ENCODE peak calls at places on chromosome 6, in five cellular contexts. D is IMR-90, K is mesenchymal stem cell, C is neuronal stem cell, M is H1. Y is an unnamed sample.

GRCh38 chr6:4774715-4775590 is 1.3 kb upstream of the CDYL start:
- DNase-seq in D (no peak), K (no peak), C (no peak), M (peak), Y (peak)

GRCh38 chr6:160697826-160698225 is 4.2 kb upstream of the PLG start:
- DNase-seq in D (no peak), K (no peak), C (no peak), M (no peak), Y (no peak)

GRCh38 chr6:75098709-75099108 is 107.1 kb downstream of the COL12A1 start:
- DNase-seq in D (peak), K (peak), C (no peak), M (no peak), Y (no peak)

GRCh38 chr6:109465772-109466171 is 10.2 kb upstream of the MICAL1 start:
- DNase-seq in D (no peak), K (no peak), C (no peak), M (no peak), Y (no peak)

GRCh38 chr6:161048636-161049035 is 57.1 kb downstream of the MAP3K4 start:
- DNase-seq in D (peak), K (no peak), C (no peak), M (no peak), Y (no peak)

GRCh38 chr6:30714263-30714662 is 2.8 kb downstream of the MDC1 start:
- DNase-seq in D (no peak), K (no peak), C (no peak), M (no peak), Y (no peak)

GRCh38 chr6:119340766-119341487 is 8.6 kb downstream of the MAN1A1 start:
- DNase-seq in D (no peak), K (peak), C (peak), M (peak), Y (peak)

GRCh38 chr6:142387997-142388815 is 86.4 kb downstream of the ADGRG6 start:
- DNase-seq in D (peak), K (peak), C (no peak), M (no peak), Y (no peak)

GRCh38 chr6:28651161-28651560 is 125.5 kb downstream of the GPX5 start:
- DNase-seq in D (no peak), K (peak), C (no peak), M (no peak), Y (no peak)

GRCh38 chr6:146905313-146905712 is 298.9 kb upstream of the STXBP5 start:
- DNase-seq in D (peak), K (peak), C (no peak), M (no peak), Y (no peak)

GRCh38 chr6:76706086-76706485 is 633.6 kb upstream of the IMPG1 start:
- DNase-seq in D (no peak), K (no peak), C (no peak), M (no peak), Y (no peak)

GRCh38 chr6:160750276-160750689 is 48.2 kb downstream of the PLG start:
- DNase-seq in D (no peak), K (no peak), C (peak), M (peak), Y (peak)

GRCh38 chr6:40407239-40407638 is 179.9 kb downstream of the LRFN2 start:
- DNase-seq in D (no peak), K (no peak), C (no peak), M (no peak), Y (no peak)

GRCh38 chr6:22364314-22364713 is 67.5 kb upstream of the PRL start:
- DNase-seq in D (no peak), K (no peak), C (no peak), M (no peak), Y (no peak)

GRCh38 chr6:150767161-150767560 is 98.3 kb upstream of the MTHFD1L start:
- DNase-seq in D (no peak), K (no peak), C (no peak), M (no peak), Y (no peak)
- H4K91ac ChIP-seq in D (no peak), K (no peak), C (no peak), M (no peak), Y (no peak)

GRCh38 chr6:111478064-111478476 is 4.9 kb downstream of the REV3L start:
- DNase-seq in D (peak), K (peak), C (no peak), M (no peak), Y (no peak)
- H2BK15ac ChIP-seq in D (no peak), K (no peak), C (no peak), M (no peak), Y (no peak)

DNA sequence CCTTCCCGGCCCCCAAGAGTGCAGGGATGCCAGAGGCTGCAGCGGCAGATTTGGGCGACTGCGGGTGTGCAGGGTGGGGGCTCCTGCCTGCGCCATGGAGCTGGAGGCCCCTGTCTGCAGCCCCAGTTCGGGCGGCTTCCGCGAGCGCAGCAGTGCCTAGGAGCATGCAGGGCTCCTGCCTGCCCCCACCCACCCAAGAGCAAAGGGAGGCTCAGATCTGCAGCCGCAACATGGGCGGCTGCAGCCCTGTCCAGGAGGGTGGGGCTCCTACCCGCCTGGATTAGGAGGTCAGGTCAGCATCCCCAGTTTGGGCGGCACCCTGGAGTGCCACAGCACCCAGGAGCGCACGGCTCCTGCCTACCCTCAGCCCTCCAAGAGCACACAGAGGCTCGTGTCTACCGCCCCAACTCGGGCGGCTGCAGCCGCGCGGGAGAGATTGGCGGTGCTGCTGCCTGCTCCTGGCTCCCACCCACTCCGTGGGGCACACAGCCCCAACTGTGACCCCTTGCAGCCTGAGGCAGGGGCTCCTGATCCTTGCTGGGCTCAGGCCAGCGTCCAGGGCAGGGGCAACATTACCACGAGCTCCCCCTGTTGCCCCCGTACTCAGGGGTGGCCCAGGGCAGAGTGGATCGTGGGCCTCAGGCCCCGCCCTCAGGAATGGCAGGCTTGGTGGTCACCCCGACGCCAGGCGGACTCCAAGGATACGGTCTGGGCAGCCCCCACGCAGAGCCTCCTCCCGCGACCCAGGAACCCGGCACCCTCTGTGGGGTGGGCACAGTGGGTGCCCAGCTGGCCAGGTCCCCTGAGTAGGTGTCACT is 55.5 kb upstream of the UNC93A start:
- DNase-seq in D (no peak), K (no peak), C (no peak), M (peak), Y (no peak)
- H4K91ac ChIP-seq in D (no peak), K (no peak), C (no peak), M (peak), Y (no peak)

GRCh38 chr6:37074053-37074827 is 68.8 kb downstream of the FGD2 start:
- DNase-seq in D (peak), K (peak), C (no peak), M (no peak), Y (no peak)
- H2BK15ac ChIP-seq in D (no peak), K (no peak), C (no peak), M (no peak), Y (no peak)

GRCh38 chr6:158706369-158706982 is 56.6 kb downstream of the SYTL3 start:
- DNase-seq in D (peak), K (peak), C (no peak), M (no peak), Y (peak)

GRCh38 chr6:158709809-158710208 is 60.0 kb downstream of the SYTL3 start:
- DNase-seq in D (no peak), K (no peak), C (no peak), M (no peak), Y (no peak)

GRCh38 chr6:158708239-158708638 is 58.4 kb downstream of the SYTL3 start:
- DNase-seq in D (peak), K (no peak), C (no peak), M (no peak), Y (peak)

GRCh38 chr6:158707120-158707519 is 57.3 kb downstream of the SYTL3 start:
- DNase-seq in D (peak), K (peak), C (no peak), M (no peak), Y (peak)

DNA sequence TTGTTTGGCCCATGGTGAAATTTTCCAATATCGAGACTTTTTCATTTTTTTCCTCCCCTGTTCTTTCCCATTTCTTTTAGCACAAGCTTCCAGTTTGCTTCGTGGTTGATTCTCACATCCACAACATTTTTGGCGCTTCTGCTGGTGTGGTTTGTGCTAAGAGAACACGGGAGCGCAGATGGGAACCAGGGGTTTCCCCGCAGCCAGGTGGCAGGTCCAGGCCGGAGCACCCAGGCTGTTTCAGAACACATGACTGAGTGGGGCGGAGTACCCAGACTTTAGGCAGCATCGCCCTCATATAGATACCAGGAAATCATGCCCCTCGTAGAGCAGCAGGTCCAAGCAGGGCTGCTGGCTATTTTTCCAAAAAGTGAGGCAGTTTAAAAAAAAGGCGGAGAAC is 58.0 kb downstream of the SYTL3 start:
- DNase-seq in D (no peak), K (no peak), C (no peak), M (no peak), Y (no peak)
- H4K91ac ChIP-seq in D (no peak), K (peak), C (no peak), M (no peak), Y (no peak)

DNA sequence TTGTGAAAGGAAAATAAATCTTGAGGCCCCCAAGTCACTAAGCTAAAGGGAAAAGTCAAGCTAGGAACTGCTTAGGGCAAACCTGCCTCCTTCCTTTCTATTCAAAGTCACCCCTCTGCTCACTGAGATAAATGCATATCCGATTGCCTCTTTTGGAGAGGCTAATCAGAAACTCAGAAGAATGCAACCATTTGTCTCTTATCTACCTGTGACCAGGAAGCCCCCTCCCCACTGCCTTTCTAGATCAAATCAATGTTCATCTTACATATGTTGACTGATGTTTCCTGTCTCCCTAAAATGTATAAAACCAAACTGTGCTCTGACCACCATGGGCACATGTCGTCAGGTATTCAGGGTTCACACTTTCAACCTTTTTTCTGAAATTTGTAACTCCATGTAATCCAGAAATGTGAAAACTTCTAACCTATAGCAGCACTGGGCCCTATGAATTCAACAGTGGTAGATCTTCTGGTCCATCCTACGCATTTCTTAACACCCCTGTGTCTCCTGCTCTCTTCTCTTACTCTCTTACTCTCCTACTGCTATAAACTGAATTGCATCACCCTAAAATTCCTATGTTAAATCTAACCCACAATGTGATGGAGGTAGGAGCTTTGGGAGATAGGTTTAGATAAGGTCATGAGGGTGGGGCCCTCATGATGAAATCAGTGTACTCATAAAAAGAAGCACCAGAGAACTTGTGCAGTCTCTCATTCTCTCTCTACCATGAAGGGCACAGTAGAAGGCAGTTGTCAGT is 89.3 kb downstream of the EPB41L2 start:
- DNase-seq in D (no peak), K (no peak), C (no peak), M (no peak), Y (no peak)
- H2BK15ac ChIP-seq in D (no peak), K (no peak), C (no peak), M (no peak), Y (no peak)

DNA sequence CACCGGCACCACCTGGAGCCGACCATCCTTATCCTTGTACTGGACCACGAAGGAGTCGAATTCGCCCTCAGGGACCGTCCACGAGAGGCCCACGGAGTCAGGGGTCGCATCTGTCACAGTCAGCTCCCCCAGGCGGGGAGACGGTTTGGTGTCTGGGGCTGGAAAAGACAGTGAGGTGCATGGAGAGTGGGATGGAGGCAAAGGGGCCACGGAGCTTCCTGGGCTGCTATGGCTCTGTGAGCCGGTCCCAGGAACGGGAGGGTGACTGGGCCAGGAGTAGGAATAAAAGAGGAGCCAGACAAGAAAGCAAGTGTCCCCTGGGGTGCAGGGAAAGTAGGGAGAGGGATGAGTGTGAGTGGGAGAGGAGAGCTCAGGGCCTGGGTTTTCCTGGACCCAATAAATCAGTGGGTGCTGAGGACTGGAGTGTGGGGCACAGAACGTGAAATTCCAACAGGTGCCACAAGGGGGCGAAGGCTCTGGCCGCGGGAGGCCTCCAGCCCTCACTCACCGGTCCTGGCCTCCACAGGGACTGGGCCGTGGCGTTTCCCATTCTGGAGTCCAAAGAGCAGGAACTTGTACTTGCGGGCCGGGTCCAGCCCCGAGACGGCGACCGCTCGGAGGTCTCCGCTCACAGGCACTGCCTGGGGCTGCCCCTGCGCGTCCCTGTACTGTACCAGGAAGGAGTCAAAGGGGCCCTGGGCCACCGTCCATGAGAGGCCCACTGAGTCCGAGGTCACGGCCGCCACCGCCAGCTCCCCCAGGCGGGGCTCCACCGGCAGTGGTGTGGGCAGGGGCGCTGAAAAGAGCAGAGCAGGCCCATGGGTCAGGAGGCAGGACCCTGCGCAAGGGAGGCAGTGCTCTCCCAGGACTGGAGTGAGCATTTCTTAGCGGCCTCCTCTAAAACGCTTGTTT is 9.9 kb downstream of the CYP21A2 start:
- DNase-seq in D (peak), K (peak), C (peak), M (peak), Y (peak)
- H4K91ac ChIP-seq in D (peak), K (peak), C (no peak), M (no peak), Y (no peak)

GRCh38 chr6:53357576-53358343 is 9.0 kb upstream of the ELOVL5 start:
- DNase-seq in D (no peak), K (no peak), C (no peak), M (no peak), Y (no peak)
- H2BK15ac ChIP-seq in D (no peak), K (no peak), C (no peak), M (no peak), Y (no peak)

DNA sequence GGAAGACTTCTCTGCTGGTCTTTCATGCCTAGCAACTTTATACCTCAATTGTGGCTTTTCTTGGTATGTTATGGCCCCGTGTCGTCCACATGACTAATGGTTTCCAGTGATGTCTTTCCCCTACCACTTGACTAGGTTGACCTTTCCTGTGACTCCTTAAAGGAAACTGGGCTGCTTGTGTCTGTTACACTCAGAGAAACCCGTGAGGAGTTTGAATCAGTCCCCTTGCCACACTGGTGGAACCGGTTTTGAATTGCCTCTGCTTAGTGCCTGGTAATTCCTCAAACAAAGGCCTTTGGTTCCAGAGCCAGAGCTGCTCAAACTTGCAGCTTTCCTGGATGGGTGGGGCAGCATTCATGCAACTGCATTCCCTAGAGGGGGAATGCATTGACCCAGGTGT is 21.9 kb downstream of the ECT2L start:
- DNase-seq in D (peak), K (peak), C (no peak), M (peak), Y (peak)
- H4K91ac ChIP-seq in D (no peak), K (peak), C (no peak), M (no peak), Y (no peak)